ENCODE peak calls at places on chromosomes 3 and 15, in five cellular contexts. T is ovary, C is left cardiac atrium, Y is coronary artery, S is foreskin fibroblast. H is an unnamed sample.

GRCh38 chr15:61943992-61944391 is 116.3 kb downstream of the VPS13C start:
- DNase-seq in T (no peak), Y (no peak), C (no peak), S (no peak), H (no peak)

GRCh38 chr15:52520421-52520820 is 8.3 kb downstream of the MYO5A start:
- DNase-seq in S (no peak), C (no peak), T (no peak), Y (no peak), H (no peak)

GRCh38 chr15:32682569-32682968 is 35.2 kb upstream of the GREM1 start:
- DNase-seq in T (no peak), Y (no peak), S (peak), C (no peak), H (no peak)

GRCh38 chr3:174620138-174620537 is 239.0 kb upstream of the NAALADL2 start:
- DNase-seq in T (no peak), C (no peak), S (peak), Y (no peak), H (no peak)

GRCh38 chr15:57387644-57388076 is 11.4 kb downstream of the CGNL1 start:
- DNase-seq in Y (no peak), S (no peak), T (no peak), C (no peak), H (no peak)

GRCh38 chr3:151268267-151269235 is 9.8 kb downstream of the P2RY14 start:
- DNase-seq in C (no peak), S (no peak), T (no peak), Y (no peak), H (no peak)

GRCh38 chr3:124230432-124230831 is 238.5 kb upstream of the ROPN1 start:
- DNase-seq in C (no peak), T (no peak), S (no peak), Y (no peak), H (no peak)

GRCh38 chr3:151037746-151038145 is 47.7 kb upstream of the MED12L start:
- DNase-seq in T (peak), Y (no peak), S (peak), C (peak), H (peak)

GRCh38 chr15:32870240-32871033 is 152.6 kb downstream of the GREM1 start:
- DNase-seq in S (peak), T (no peak), Y (no peak), C (no peak), H (no peak)

H was measured in testis.